ENCODE peak calls at places on chromosomes 3 and 15, in ten cellular contexts. L, T, V, S, I, N, Z, Y, X and P are unnamed samples.

GRCh38 chr3:157347577-157348303 is 88.9 kb upstream of the PTX3 start:
- DNase-seq in L (no peak), T (no peak), V (no peak), S (no peak), I (no peak), N (peak), Z (no peak), Y (no peak), X (no peak), P (no peak)

GRCh38 chr3:181727122-181728036 is 15.7 kb downstream of the SOX2 start:
- DNase-seq in L (no peak), T (no peak), V (no peak), S (no peak), I (no peak), N (peak), Z (no peak), Y (no peak), X (no peak), P (no peak)

GRCh38 chr3:86388848-86389247 is 602.1 kb downstream of the VGLL3 start:
- DNase-seq in L (no peak), T (no peak), V (no peak), S (no peak), I (no peak), N (no peak), Z (no peak), Y (no peak), X (no peak), P (no peak)

GRCh38 chr3:140091143-140091542 is 156.2 kb downstream of the CLSTN2 start:
- DNase-seq in L (no peak), T (no peak), V (no peak), S (no peak), I (no peak), N (no peak), Z (no peak), Y (no peak), X (no peak), P (no peak)

GRCh38 chr15:35545316-35545824 is 595 bp downstream of the DPH6 start:
- DNase-seq in L (peak), T (no peak), V (peak), S (peak), I (peak), N (no peak), Z (no peak), Y (peak), X (no peak), P (no peak)

GRCh38 chr15:91929509-91929908 is 76.0 kb downstream of the SLCO3A1 start:
- DNase-seq in L (no peak), T (no peak), V (peak), S (no peak), I (no peak), N (no peak), Z (no peak), Y (no peak), X (no peak), P (no peak)

GRCh38 chr3:94158461-94158860 is 95.6 kb downstream of the NSUN3 start:
- DNase-seq in L (no peak), T (no peak), V (no peak), S (no peak), I (no peak), N (no peak), Z (no peak), Y (no peak), X (no peak), P (no peak)

GRCh38 chr15:48602358-48603122 is 43.0 kb downstream of the FBN1 start:
- DNase-seq in L (no peak), T (no peak), V (no peak), S (no peak), I (no peak), N (no peak), Z (no peak), Y (peak), X (no peak), P (no peak)

GRCh38 chr3:11648735-11649134 is 5.0 kb upstream of the VGLL4 start:
- DNase-seq in L (no peak), T (no peak), V (no peak), S (no peak), I (no peak), N (no peak), Z (no peak), Y (no peak), X (no peak), P (no peak)

GRCh38 chr3:134381836-134382442 is 7.7 kb upstream of the AMOTL2 start:
- DNase-seq in L (no peak), T (no peak), V (no peak), S (no peak), I (peak), N (no peak), Z (no peak), Y (peak), X (no peak), P (peak)

GRCh38 chr3:57755368-57756021 is 614 bp upstream of the SLMAP start:
- DNase-seq in L (peak), T (no peak), V (peak), S (no peak), I (peak), N (no peak), Z (no peak), Y (no peak), X (no peak), P (no peak)

GRCh38 chr15:98009967-98010366 is 49.5 kb downstream of the ARRDC4 start:
- DNase-seq in L (peak), T (no peak), V (no peak), S (no peak), I (no peak), N (no peak), Z (no peak), Y (no peak), X (no peak), P (no peak)

GRCh38 chr3:53626876-53627275 is 132.5 kb downstream of the CACNA1D start:
- DNase-seq in L (no peak), T (no peak), V (no peak), S (no peak), I (no peak), N (no peak), Z (no peak), Y (no peak), X (no peak), P (no peak)

GRCh38 chr3:100560426-100560825 is 49.0 kb upstream of the ADGRG7 start:
- DNase-seq in L (no peak), T (no peak), V (no peak), S (no peak), I (no peak), N (no peak), Z (no peak), Y (no peak), X (no peak), P (no peak)

GRCh38 chr3:36166477-36166876 is 213.8 kb upstream of the STAC start:
- DNase-seq in L (no peak), T (no peak), V (no peak), S (no peak), I (no peak), N (no peak), Z (no peak), Y (peak), X (no peak), P (peak)

GRCh38 chr15:51917493-51917892 is 54.1 kb downstream of the LEO1 start:
- DNase-seq in L (no peak), T (no peak), V (peak), S (no peak), I (no peak), N (no peak), Z (no peak), Y (peak), X (no peak), P (peak)

GRCh38 chr15:75154461-75155062 is 47.1 kb upstream of the C15orf39 start:
- DNase-seq in L (no peak), T (no peak), V (no peak), S (no peak), I (no peak), N (no peak), Z (no peak), Y (no peak), X (no peak), P (no peak)

GRCh38 chr3:51389423-51390183 is 1.5 kb upstream of the RBM15B start:
- DNase-seq in L (peak), T (no peak), V (peak), S (peak), I (peak), N (peak), Z (no peak), Y (no peak), X (no peak), P (no peak)

GRCh38 chr3:132606085-132606484 is 9.0 kb downstream of the ACKR4 start:
- DNase-seq in L (no peak), T (no peak), V (no peak), S (no peak), I (no peak), N (no peak), Z (no peak), Y (no peak), X (no peak), P (no peak)

GRCh38 chr15:75554717-75555116 is 24.4 kb downstream of the PTPN9 start:
- DNase-seq in L (no peak), T (no peak), V (peak), S (no peak), I (no peak), N (no peak), Z (no peak), Y (no peak), X (no peak), P (no peak)

GRCh38 chr3:196254376-196255283 is 32.9 kb downstream of the PCYT1A start:
- DNase-seq in L (no peak), T (no peak), V (no peak), S (no peak), I (no peak), N (no peak), Z (no peak), Y (no peak), X (no peak), P (no peak)

GRCh38 chr15:44801368-44801767 is 65.0 kb downstream of the TRIM69 start:
- DNase-seq in L (no peak), T (no peak), V (no peak), S (no peak), I (no peak), N (no peak), Z (no peak), Y (no peak), X (no peak), P (no peak)

GRCh38 chr15:52790166-52790708 is at the start of gene ONECUT1:
- DNase-seq in L (peak), T (peak), V (peak), S (no peak), I (peak), N (peak), Z (no peak), Y (peak), X (no peak), P (no peak)

GRCh38 chr15:99729920-99730319 is 3.3 kb downstream of the LYSMD4 start:
- DNase-seq in L (no peak), T (no peak), V (peak), S (peak), I (no peak), N (no peak), Z (no peak), Y (peak), X (no peak), P (no peak)

GRCh38 chr3:131895766-131896165 is 139.0 kb downstream of the CPNE4 start:
- DNase-seq in L (no peak), T (no peak), V (no peak), S (no peak), I (no peak), N (no peak), Z (no peak), Y (no peak), X (no peak), P (no peak)

GRCh38 chr3:13470894-13471574 is 9.1 kb upstream of the HDAC11 start:
- DNase-seq in L (peak), T (no peak), V (no peak), S (no peak), I (peak), N (no peak), Z (no peak), Y (no peak), X (no peak), P (no peak)

GRCh38 chr3:16978234-16978920 is 93.6 kb downstream of the PLCL2 start:
- DNase-seq in L (no peak), T (no peak), V (no peak), S (no peak), I (no peak), N (no peak), Z (no peak), Y (no peak), X (no peak), P (no peak)

GRCh38 chr3:2166552-2166951 is 67.9 kb downstream of the CNTN4 start:
- DNase-seq in L (no peak), T (no peak), V (peak), S (no peak), I (no peak), N (no peak), Z (no peak), Y (no peak), X (no peak), P (no peak)

GRCh38 chr15:34335176-34335575 is 2.4 kb downstream of the SLC12A6 start:
- DNase-seq in L (no peak), T (no peak), V (no peak), S (no peak), I (no peak), N (no peak), Z (no peak), Y (no peak), X (no peak), P (no peak)

GRCh38 chr3:177211503-177212277 is 14.4 kb upstream of the TBL1XR1 start:
- DNase-seq in L (peak), T (no peak), V (no peak), S (peak), I (peak), N (no peak), Z (no peak), Y (peak), X (no peak), P (peak)

GRCh38 chr3:105802073-105802706 is 66.6 kb downstream of the CBLB start:
- DNase-seq in L (no peak), T (no peak), V (no peak), S (no peak), I (no peak), N (no peak), Z (no peak), Y (no peak), X (no peak), P (no peak)

GRCh38 chr15:43749690-43750345 is 3.6 kb downstream of the PDIA3 start:
- DNase-seq in L (peak), T (no peak), V (no peak), S (no peak), I (no peak), N (no peak), Z (no peak), Y (no peak), X (no peak), P (no peak)

GRCh38 chr15:53837263-53837662 is 77.8 kb upstream of the WDR72 start:
- DNase-seq in L (peak), T (no peak), V (peak), S (no peak), I (peak), N (no peak), Z (no peak), Y (no peak), X (no peak), P (peak)

GRCh38 chr3:151476344-151477018 is 15.6 kb upstream of the IGSF10 start:
- DNase-seq in L (no peak), T (no peak), V (peak), S (no peak), I (no peak), N (no peak), Z (no peak), Y (no peak), X (no peak), P (no peak)

GRCh38 chr15:88454867-88455810 is 12.0 kb downstream of the MRPL46 start:
- DNase-seq in L (peak), T (peak), V (peak), S (no peak), I (peak), N (peak), Z (no peak), Y (peak), X (no peak), P (peak)

GRCh38 chr15:80059786-80060489 is 462 bp downstream of the ZFAND6 start:
- DNase-seq in L (no peak), T (peak), V (peak), S (no peak), I (peak), N (no peak), Z (peak), Y (peak), X (no peak), P (no peak)

DNA sequence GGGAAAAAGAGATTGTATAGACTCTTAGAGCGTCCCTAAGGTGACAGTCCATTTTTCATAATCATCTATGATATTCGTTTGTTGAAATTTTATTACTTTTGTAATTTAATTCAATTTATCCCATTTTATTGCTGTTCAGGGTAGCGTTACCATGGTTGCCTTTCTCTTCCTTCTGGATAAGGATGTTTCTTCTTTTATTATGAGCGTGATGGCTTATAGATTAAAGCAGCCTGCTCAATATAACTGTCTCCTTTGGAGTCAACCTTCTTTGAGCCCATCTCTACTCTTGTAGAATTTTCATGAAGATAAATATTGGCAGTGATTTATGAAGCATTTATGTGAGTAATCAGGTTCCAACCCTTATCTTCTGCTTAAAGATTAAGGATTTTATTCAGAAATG is 182.0 kb downstream of the LRTM1 start:
- DNase-seq in L (no peak), T (no peak), V (no peak), S (no peak), I (no peak), N (no peak), Z (no peak), Y (no peak), X (no peak), P (no peak)
- H3K27ac ChIP-seq in L (no peak), T (no peak), V (no peak), S (no peak), I (no peak), N (no peak), Z (no peak), Y (no peak), X (no peak), P (no peak)

GRCh38 chr3:8757551-8758518 is 11.6 kb downstream of the OXTR start:
- DNase-seq in L (no peak), T (no peak), V (no peak), S (peak), I (no peak), N (no peak), Z (no peak), Y (peak), X (no peak), P (no peak)
- H3K27ac ChIP-seq in L (no peak), T (no peak), V (no peak), S (no peak), I (no peak), N (no peak), Z (no peak), Y (no peak), X (no peak), P (no peak)

GRCh38 chr3:178236555-178237277 is 299.5 kb upstream of the KCNMB2 start:
- DNase-seq in L (no peak), T (no peak), V (no peak), S (no peak), I (no peak), N (no peak), Z (no peak), Y (peak), X (no peak), P (no peak)
- H3K27ac ChIP-seq in L (no peak), T (no peak), V (no peak), S (no peak), I (no peak), N (no peak), Z (no peak), Y (no peak), X (no peak), P (no peak)

DNA sequence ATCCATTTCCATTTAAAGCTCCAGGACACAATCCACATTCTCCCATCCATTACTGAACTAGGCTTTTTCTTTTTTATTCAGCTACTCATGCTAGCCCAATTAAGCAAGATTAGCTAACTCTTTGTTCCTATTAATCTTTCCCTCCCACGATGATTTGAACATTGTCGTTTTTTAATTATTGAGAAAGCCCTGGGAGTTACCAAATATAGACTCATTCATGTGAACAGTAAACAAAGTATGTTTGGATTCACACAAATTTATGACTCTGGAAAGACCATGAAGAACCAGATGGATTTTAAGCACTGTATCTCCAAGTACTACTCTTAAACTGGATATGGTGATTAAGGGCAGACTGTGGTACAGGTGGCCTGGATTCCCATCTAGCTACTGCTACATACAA is 82.2 kb downstream of the STRIT1 start:
- DNase-seq in L (no peak), T (no peak), V (no peak), S (no peak), I (no peak), N (no peak), Z (no peak), Y (no peak), X (no peak), P (no peak)
- H3K27ac ChIP-seq in L (no peak), T (no peak), V (no peak), S (no peak), I (no peak), N (no peak), Z (no peak), Y (no peak), X (no peak), P (no peak)

GRCh38 chr15:95866698-95867440 is 463.6 kb upstream of the NR2F2 start:
- DNase-seq in L (no peak), T (no peak), V (no peak), S (no peak), I (no peak), N (no peak), Z (no peak), Y (no peak), X (no peak), P (no peak)
- H3K27ac ChIP-seq in L (no peak), T (no peak), V (no peak), S (no peak), I (no peak), N (no peak), Z (no peak), Y (no peak), X (no peak), P (no peak)

DNA sequence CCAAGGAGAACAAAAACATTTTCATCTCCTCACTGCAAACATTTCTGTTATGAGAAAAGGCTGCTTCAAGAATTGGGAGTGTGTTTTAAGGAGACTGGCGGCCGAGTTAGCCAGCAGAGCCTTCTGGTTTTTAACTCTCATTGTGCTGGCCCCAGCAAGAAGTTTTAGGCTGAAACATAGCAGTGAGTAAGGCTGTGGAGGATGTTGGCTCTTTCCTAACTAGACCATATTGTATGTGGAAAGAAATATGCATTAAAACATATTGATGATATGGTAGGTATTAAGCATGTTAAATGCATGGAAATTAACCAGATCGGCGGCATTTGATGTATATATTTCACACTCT is 90.7 kb downstream of the TIGIT start:
- DNase-seq in L (no peak), T (no peak), V (no peak), S (no peak), I (no peak), N (no peak), Z (no peak), Y (no peak), X (no peak), P (no peak)
- H3K27ac ChIP-seq in L (peak), T (no peak), V (peak), S (no peak), I (peak), N (no peak), Z (peak), Y (no peak), X (peak), P (no peak)